ENCODE peak calls at places on chromosomes 3 and 15, in four cellular contexts. O is mesendoderm, F is H9, X is H1. B is an unnamed sample.

GRCh38 chr3:33578325-33579180 is 138.3 kb upstream of the UBP1 start:
- DNase-seq in O (peak), X (no peak), F (no peak), B (peak)

GRCh38 chr3:76585794-76586392 is 454.0 kb upstream of the ROBO2 start:
- DNase-seq in X (no peak), O (peak), F (no peak), B (peak)

GRCh38 chr3:194375473-194375872 is 5.9 kb upstream of the LRRC15 start:
- DNase-seq in X (no peak), O (peak), F (peak), B (no peak)

GRCh38 chr3:72191211-72191960 is 406.4 kb upstream of the PROK2 start:
- DNase-seq in O (no peak), F (no peak), X (no peak), B (no peak)

GRCh38 chr15:44194397-44195150 is 497 bp downstream of the FRMD5 start:
- DNase-seq in X (peak), O (peak), F (no peak), B (peak)

GRCh38 chr3:197029511-197030167 is at the start of gene MELTF:
- DNase-seq in X (peak), F (peak), O (peak), B (peak)

GRCh38 chr15:101710806-101711205 is 13.5 kb downstream of the TARS3 start:
- DNase-seq in F (no peak), X (no peak), O (peak), B (peak)

GRCh38 chr3:172461530-172462138 is 13.4 kb upstream of the GHSR start:
- DNase-seq in O (peak), F (no peak), X (no peak), B (peak)

DNA sequence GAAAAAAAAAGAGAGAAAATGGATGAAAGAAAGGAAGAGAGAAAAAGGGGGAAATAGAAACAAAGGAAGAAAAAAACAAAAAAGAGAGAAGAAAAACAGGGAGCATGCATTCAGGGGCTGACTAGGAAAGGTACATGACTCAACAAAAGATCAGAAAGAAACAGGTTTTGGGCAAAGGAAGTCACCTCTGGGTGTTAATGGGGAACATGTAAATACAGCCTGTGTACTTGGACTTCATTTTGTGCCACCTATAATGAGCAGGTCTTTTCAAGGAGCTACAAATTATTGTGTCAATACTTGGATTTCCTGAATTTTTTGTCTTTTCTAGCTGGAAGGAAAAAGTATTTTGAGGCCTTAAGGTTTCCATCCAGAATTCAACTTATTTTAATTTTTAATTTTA is 53.4 kb upstream of the CCDC50 start:
- DNase-seq in F (no peak), O (no peak), X (no peak), B (no peak)
- H3K56ac ChIP-seq in F (no peak), O (no peak), X (no peak), B (no peak)

GRCh38 chr3:36954452-36955134 is 9.7 kb upstream of the TRANK1 start:
- DNase-seq in O (no peak), X (peak), F (no peak), B (peak)
- H3K56ac ChIP-seq in O (no peak), X (no peak), F (no peak), B (no peak)

GRCh38 chr3:124057453-124057852 is 65.5 kb upstream of the ROPN1 start:
- DNase-seq in X (no peak), F (no peak), O (no peak), B (no peak)
- H3K56ac ChIP-seq in X (no peak), F (no peak), O (no peak), B (no peak)

GRCh38 chr3:89983449-89983848 is 876.0 kb downstream of the EPHA3 start:
- DNase-seq in X (no peak), O (no peak), F (no peak), B (no peak)
- H3K56ac ChIP-seq in X (no peak), O (no peak), F (no peak), B (no peak)

B was measured in IMR-90.